ENCODE peak calls at places on chromosomes 7 and 10, in five cellular contexts. One of them, this sample, is unnamed.
A peak's percentile ranks its signal among the peaks of the same experiment; 100 is the strongest.

GRCh38 chr7:8105449-8106095 is 137.0 kb downstream of the GLCCI1 start:
- DNase-seq in HepG2: no peak
- DNase-seq in SK-N-SH: no peak
- DNase-seq in K562: no peak
- DNase-seq in GM12878: no peak
- DNase-seq in this sample: no peak

GRCh38 chr10:125721035-125721434 is 1.5 kb downstream of the EDRF1 start:
- DNase-seq in HepG2: no peak
- DNase-seq in SK-N-SH: no peak
- DNase-seq in K562: no peak
- DNase-seq in GM12878: peak; percentile 74
- DNase-seq in this sample: no peak

GRCh38 chr7:152137476-152138025 is 112.1 kb downstream of the GALNT11 start:
- DNase-seq in HepG2: no peak
- DNase-seq in SK-N-SH: no peak
- DNase-seq in K562: no peak
- DNase-seq in GM12878: no peak
- DNase-seq in this sample: no peak

GRCh38 chr10:100621360-100622205 is 85.8 kb downstream of the HIF1AN start:
- DNase-seq in HepG2: no peak
- DNase-seq in SK-N-SH: peak; percentile 56
- DNase-seq in K562: no peak
- DNase-seq in GM12878: no peak
- DNase-seq in this sample: no peak

GRCh38 chr10:98013776-98014175 is 16.6 kb downstream of the CRTAC1 start:
- DNase-seq in HepG2: no peak
- DNase-seq in SK-N-SH: no peak
- DNase-seq in K562: no peak
- DNase-seq in GM12878: no peak
- DNase-seq in this sample: no peak

GRCh38 chr7:24778543-24779282 is 21.4 kb upstream of the GSDME start:
- DNase-seq in HepG2: no peak
- DNase-seq in SK-N-SH: no peak
- DNase-seq in K562: no peak
- DNase-seq in GM12878: no peak
- DNase-seq in this sample: no peak

GRCh38 chr7:70372768-70373241 is 759.1 kb upstream of the GALNT17 start:
- DNase-seq in HepG2: no peak
- DNase-seq in SK-N-SH: no peak
- DNase-seq in K562: no peak
- DNase-seq in GM12878: no peak
- DNase-seq in this sample: no peak

GRCh38 chr10:128009768-128010167 is 102.9 kb downstream of the PTPRE start:
- DNase-seq in HepG2: no peak
- DNase-seq in SK-N-SH: no peak
- DNase-seq in K562: no peak
- DNase-seq in GM12878: no peak
- DNase-seq in this sample: no peak

GRCh38 chr7:95190515-95190914 is 133.8 kb downstream of the PON1 start:
- DNase-seq in HepG2: peak; percentile 18
- DNase-seq in SK-N-SH: no peak
- DNase-seq in K562: no peak
- DNase-seq in GM12878: no peak
- DNase-seq in this sample: no peak

GRCh38 chr7:95191793-95192192 is 132.5 kb downstream of the PON1 start:
- DNase-seq in HepG2: no peak
- DNase-seq in SK-N-SH: no peak
- DNase-seq in K562: no peak
- DNase-seq in GM12878: no peak
- DNase-seq in this sample: no peak
- TF ChIP-seq ZBTB33 in HepG2: no peak
- TF ChIP-seq ZBTB33 in SK-N-SH: no peak
- TF ChIP-seq ZBTB33 in K562: no peak
- TF ChIP-seq ZBTB33 in GM12878: no peak
- TF ChIP-seq ZBTB33 in this sample: no peak

DNA sequence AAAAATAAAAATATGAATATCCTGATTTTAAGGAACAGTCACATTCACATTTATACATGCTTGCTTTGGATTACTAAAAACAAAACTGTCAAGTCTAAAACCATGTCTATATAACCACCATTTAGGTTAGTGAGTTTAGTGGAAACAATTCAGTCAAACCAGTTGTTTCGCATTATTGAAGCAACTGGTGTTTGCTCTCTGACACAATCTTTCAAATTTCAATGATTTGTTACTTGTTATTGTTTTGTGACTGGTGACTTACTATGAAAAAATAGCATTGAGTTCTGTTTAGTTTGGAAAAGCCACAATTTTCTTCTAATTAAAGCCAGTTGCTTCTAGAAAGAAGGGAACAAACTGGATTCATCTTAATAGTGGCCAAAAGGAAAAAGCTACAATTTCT is 30.5 kb downstream of the LAMB4 start:
- DNase-seq in HepG2: no peak
- DNase-seq in SK-N-SH: no peak
- DNase-seq in K562: no peak
- DNase-seq in GM12878: no peak
- DNase-seq in this sample: no peak
- TF ChIP-seq ZBTB33 in HepG2: no peak
- TF ChIP-seq ZBTB33 in SK-N-SH: no peak
- TF ChIP-seq ZBTB33 in K562: no peak
- TF ChIP-seq ZBTB33 in GM12878: no peak
- TF ChIP-seq ZBTB33 in this sample: no peak

GRCh38 chr10:103855852-103856496 is 598 bp upstream of the SH3PXD2A start:
- DNase-seq in HepG2: peak; percentile 52
- DNase-seq in SK-N-SH: no peak
- DNase-seq in K562: no peak
- DNase-seq in GM12878: no peak
- DNase-seq in this sample: no peak

GRCh38 chr10:103854265-103854686 is 1.1 kb downstream of the SH3PXD2A start:
- DNase-seq in HepG2: peak; percentile 80
- DNase-seq in SK-N-SH: no peak
- DNase-seq in K562: no peak
- DNase-seq in GM12878: no peak
- DNase-seq in this sample: no peak

GRCh38 chr10:103853428-103854264 is 1.7 kb downstream of the SH3PXD2A start:
- DNase-seq in HepG2: peak; percentile 90
- DNase-seq in SK-N-SH: no peak
- DNase-seq in K562: no peak
- DNase-seq in GM12878: no peak
- DNase-seq in this sample: no peak

GRCh38 chr10:103855424-103855823 is at the start of gene SH3PXD2A:
- DNase-seq in HepG2: peak; percentile 19
- DNase-seq in SK-N-SH: peak; percentile 94
- DNase-seq in K562: peak; percentile 15
- DNase-seq in GM12878: no peak
- DNase-seq in this sample: no peak

DNA sequence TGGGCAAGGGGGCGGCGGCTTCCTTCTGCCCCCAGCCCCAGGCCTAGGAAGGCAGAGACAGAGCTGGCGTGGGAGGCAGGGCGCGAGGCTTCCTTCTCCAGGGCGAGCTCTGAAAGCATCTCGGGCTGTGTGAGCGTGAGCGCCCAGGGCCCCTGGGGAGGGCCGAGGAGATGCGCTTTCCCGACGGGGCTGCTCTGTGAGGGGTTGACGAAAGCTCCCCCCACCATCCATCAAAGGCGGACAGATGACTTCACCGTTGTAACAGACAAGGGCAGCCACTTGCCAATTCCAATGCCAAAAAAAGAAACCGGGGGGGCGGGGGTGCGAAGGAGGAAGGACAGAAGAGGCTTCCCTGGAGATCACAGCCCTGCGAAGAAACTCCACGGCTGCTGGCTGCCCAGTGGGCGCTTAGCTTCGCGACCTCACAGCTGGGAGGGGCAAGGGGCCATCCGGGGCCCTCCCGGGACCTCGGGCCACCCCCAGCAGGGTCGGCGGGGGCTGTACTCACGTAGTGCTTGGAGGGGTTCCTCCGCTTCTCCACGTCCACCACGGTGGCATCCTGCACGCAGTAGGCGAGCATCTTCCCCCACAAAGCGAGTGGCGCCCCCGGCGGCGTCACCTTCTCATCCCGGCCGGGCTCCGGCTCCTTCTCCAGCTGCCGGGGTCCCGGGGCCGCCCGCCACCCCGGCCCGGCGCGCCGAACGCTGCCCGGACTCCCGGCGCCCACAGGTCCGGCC is 521 bp downstream of the SH3PXD2A start:
- DNase-seq in HepG2: no peak
- DNase-seq in SK-N-SH: peak; percentile 65
- DNase-seq in K562: no peak
- DNase-seq in GM12878: no peak
- DNase-seq in this sample: no peak
- TF ChIP-seq ZBTB33 in HepG2: no peak
- TF ChIP-seq ZBTB33 in SK-N-SH: no peak
- TF ChIP-seq ZBTB33 in K562: no peak
- TF ChIP-seq ZBTB33 in GM12878: no peak
- TF ChIP-seq ZBTB33 in this sample: no peak

DNA sequence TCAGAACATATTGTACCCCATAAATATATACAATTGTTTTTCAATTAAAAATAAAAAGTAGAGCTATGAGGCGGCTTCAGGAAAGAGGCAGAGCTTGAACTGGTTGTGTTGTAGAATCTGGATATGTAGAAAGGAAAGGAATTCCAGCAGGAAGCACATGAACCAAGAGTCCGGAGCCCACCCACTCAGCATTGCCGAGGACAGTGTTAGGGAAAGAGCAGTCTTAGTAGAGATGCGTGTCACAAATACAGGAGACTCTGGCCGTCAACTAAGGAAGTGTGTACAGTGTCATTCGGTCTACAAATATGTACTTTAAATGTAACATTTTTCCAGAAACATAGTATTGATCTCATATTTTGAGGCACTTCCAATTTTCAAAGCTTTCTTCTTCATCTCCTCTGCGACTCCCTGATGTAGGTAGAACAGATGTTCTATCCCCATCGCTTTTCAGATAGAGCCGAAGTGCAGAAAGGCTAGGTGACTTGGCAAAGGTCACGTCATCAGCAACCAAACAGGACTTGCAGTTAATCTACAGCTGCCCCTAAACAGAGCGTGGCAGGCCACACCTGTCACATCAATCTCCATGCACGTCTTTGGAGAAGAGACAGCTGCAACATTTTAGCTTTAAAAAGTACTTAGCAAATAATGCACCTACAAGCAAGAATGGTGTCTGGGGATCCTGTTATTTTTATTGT is 25.3 kb upstream of the GJD4 start:
- DNase-seq in HepG2: no peak
- DNase-seq in SK-N-SH: no peak
- DNase-seq in K562: no peak
- DNase-seq in GM12878: no peak
- DNase-seq in this sample: no peak
- TF ChIP-seq ZBTB33 in HepG2: no peak
- TF ChIP-seq ZBTB33 in SK-N-SH: no peak
- TF ChIP-seq ZBTB33 in K562: no peak
- TF ChIP-seq ZBTB33 in GM12878: no peak
- TF ChIP-seq ZBTB33 in this sample: no peak

DNA sequence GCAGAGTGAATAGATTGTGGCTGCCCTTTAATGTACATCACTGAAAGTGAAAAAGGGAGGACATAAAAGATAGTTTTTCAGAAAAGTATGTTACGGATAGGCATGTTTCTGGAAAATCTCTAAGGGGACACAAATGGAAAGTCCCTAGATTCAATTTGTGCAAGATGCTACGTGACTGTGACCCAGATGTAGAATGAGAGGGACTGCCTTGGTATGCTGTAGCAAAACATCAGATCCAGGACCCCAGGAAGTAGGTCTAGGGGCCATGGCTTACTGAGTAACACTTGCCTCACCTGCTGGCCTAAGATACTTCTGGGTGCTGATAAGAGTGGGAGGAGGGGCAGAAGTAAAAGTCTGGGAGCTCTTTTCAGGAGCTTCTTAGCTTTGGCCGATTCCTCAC is 191.2 kb upstream of the PHYHIPL start:
- DNase-seq in HepG2: no peak
- DNase-seq in SK-N-SH: no peak
- DNase-seq in K562: no peak
- DNase-seq in GM12878: no peak
- DNase-seq in this sample: no peak
- TF ChIP-seq ZBTB33 in HepG2: no peak
- TF ChIP-seq ZBTB33 in SK-N-SH: no peak
- TF ChIP-seq ZBTB33 in K562: no peak
- TF ChIP-seq ZBTB33 in GM12878: no peak
- TF ChIP-seq ZBTB33 in this sample: no peak

GRCh38 chr7:463362-464176 is 56.1 kb downstream of the PDGFA start:
- DNase-seq in HepG2: no peak
- DNase-seq in SK-N-SH: no peak
- DNase-seq in K562: no peak
- DNase-seq in GM12878: no peak
- DNase-seq in this sample: no peak

GRCh38 chr7:461453-462172 is 58.0 kb downstream of the PDGFA start:
- DNase-seq in HepG2: peak; percentile 67
- DNase-seq in SK-N-SH: no peak
- DNase-seq in K562: no peak
- DNase-seq in GM12878: no peak
- DNase-seq in this sample: no peak

GRCh38 chr7:464177-464711 is 55.4 kb downstream of the PDGFA start:
- DNase-seq in HepG2: no peak
- DNase-seq in SK-N-SH: no peak
- DNase-seq in K562: no peak
- DNase-seq in GM12878: no peak
- DNase-seq in this sample: no peak

GRCh38 chr7:461118-461452 is 58.6 kb downstream of the PDGFA start:
- DNase-seq in HepG2: no peak
- DNase-seq in SK-N-SH: no peak
- DNase-seq in K562: no peak
- DNase-seq in GM12878: no peak
- DNase-seq in this sample: no peak

DNA sequence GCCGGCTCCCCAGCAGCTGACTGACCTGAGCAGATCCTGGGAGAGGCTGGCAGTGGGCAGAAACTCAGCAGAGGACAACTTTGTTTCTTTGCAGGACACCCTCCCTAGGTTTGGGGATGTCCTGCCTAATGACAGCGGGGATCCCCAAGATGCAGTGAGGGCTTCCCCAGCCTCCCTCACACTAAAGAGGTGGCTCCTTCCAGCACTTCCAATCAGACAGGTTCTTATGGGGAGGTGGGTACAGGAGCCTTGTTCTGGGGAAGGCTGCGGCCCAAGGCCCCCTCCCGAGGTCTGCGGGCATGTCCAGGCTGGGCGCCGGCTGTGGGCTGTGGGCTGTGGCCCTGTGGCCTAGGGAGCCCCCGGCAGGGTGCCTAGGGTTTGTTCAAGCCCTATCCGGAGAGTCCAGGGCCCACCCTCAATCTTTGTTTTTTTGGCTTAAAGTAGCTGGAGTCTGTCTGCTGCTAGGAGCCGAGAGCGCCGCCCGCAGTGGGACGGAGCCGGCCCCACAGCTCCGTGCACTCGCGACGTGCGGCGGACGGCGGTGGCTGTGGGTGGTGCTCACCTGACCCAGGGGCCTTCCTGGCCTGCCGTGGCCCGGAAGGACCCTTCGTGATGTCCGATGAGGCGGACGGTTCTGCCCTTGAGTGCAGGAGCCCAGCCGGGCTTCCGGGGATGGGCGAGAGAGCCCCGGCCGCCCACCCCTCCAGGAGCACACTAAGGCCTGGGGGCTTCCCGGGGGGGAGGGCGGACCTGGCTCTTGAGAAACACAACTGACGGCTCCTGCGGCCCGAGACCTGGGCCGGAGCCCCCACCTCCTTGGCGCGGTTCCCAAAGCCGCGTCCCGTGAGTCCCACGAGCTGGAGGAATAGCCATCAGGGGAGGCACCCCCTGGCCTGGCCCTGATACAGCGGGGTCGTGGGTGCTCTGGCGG is 57.2 kb downstream of the PDGFA start:
- DNase-seq in HepG2: no peak
- DNase-seq in SK-N-SH: no peak
- DNase-seq in K562: no peak
- DNase-seq in GM12878: no peak
- DNase-seq in this sample: no peak
- TF ChIP-seq ZBTB33 in HepG2: no peak
- TF ChIP-seq ZBTB33 in SK-N-SH: no peak
- TF ChIP-seq ZBTB33 in K562: peak; percentile 67
- TF ChIP-seq ZBTB33 in GM12878: no peak
- TF ChIP-seq ZBTB33 in this sample: no peak

GRCh38 chr7:115009139-115009538 is 87.2 kb downstream of the MDFIC start:
- DNase-seq in HepG2: no peak
- DNase-seq in SK-N-SH: no peak
- DNase-seq in K562: no peak
- DNase-seq in GM12878: no peak
- DNase-seq in this sample: no peak
- TF ChIP-seq ZBTB33 in HepG2: no peak
- TF ChIP-seq ZBTB33 in SK-N-SH: no peak
- TF ChIP-seq ZBTB33 in K562: no peak
- TF ChIP-seq ZBTB33 in GM12878: no peak
- TF ChIP-seq ZBTB33 in this sample: no peak